ENCODE peak calls at places on chromosomes 13 and 19, in nine cellular contexts. R is breast epithelium, H is spleen, I is suprapubic skin, S is upper lobe of left lung, V is GM12892, F is vagina, B is stomach, X is HCT116. P is an unnamed sample.

GRCh38 chr13:42038661-42039456 is 9.6 kb upstream of the DGKH start:
- DNase-seq in H (no peak), R (no peak), B (no peak), I (no peak), F (no peak), V (no peak), S (no peak), X (no peak), P (no peak)

GRCh38 chr13:25977216-25977615 is 74.6 kb downstream of the SHISA2 start:
- DNase-seq in S (no peak), I (no peak), H (no peak), F (no peak), R (no peak), X (no peak), V (no peak), B (no peak), P (no peak)

GRCh38 chr13:97225533-97225932 is 3.4 kb downstream of the MBNL2 start:
- DNase-seq in R (no peak), I (no peak), V (no peak), X (no peak), B (no peak), H (no peak), S (no peak), F (no peak), P (no peak)

GRCh38 chr13:113040597-113041292 is 64.8 kb upstream of the F7 start:
- DNase-seq in B (no peak), X (no peak), I (no peak), V (no peak), F (no peak), S (peak), H (no peak), R (no peak), P (no peak)

GRCh38 chr19:55443045-55443823 is at the start of gene SHISA7:
- DNase-seq in I (no peak), V (no peak), B (no peak), S (no peak), F (no peak), X (no peak), H (no peak), R (no peak), P (no peak)

GRCh38 chr19:54142166-54142780 is 4.7 kb downstream of the CNOT3 start:
- DNase-seq in H (no peak), V (no peak), I (no peak), F (no peak), R (no peak), S (no peak), B (no peak), X (no peak), P (no peak)

GRCh38 chr13:67224148-67224846 is 5.8 kb downstream of the PCDH9 start:
- DNase-seq in R (peak), H (peak), X (peak), V (no peak), B (peak), F (no peak), S (no peak), I (peak), P (peak)

GRCh38 chr13:79314652-79315051 is 91.4 kb downstream of the RBM26 start:
- DNase-seq in X (no peak), R (no peak), B (no peak), I (no peak), H (no peak), V (no peak), S (no peak), F (no peak), P (no peak)

GRCh38 chr13:29573190-29573589 is 22.3 kb downstream of the SLC7A1 start:
- DNase-seq in R (peak), I (no peak), V (no peak), B (peak), X (no peak), H (no peak), F (no peak), S (no peak), P (peak)

GRCh38 chr13:101915755-101916107 is 463.3 kb downstream of the ITGBL1 start:
- DNase-seq in X (no peak), B (no peak), I (no peak), R (no peak), F (no peak), S (no peak), V (no peak), H (no peak), P (no peak)

GRCh38 chr19:38663957-38664502 is 16.6 kb downstream of the ACTN4 start:
- DNase-seq in S (peak), V (no peak), H (peak), B (no peak), X (no peak), R (peak), I (no peak), F (no peak), P (peak)
- TF ChIP-seq POLR2AphosphoS5 in S (peak), V (no peak), H (no peak), B (peak), X (no peak), R (no peak), I (no peak), F (peak), P (peak)

GRCh38 chr19:6772028-6772865 is at the start of gene VAV1:
- DNase-seq in B (peak), H (peak), V (peak), R (no peak), X (no peak), S (peak), I (peak), F (no peak), P (peak)
- TF ChIP-seq POLR2AphosphoS5 in B (peak), H (peak), V (peak), R (no peak), X (no peak), S (peak), I (no peak), F (no peak), P (peak)

GRCh38 chr19:46970815-46971214 is 48.8 kb upstream of the NPAS1 start:
- DNase-seq in H (no peak), F (no peak), I (no peak), S (no peak), V (no peak), X (peak), B (no peak), R (no peak), P (no peak)

GRCh38 chr19:46975918-46976782 is 43.5 kb upstream of the NPAS1 start:
- DNase-seq in R (peak), I (peak), H (peak), X (peak), V (no peak), S (peak), F (peak), B (peak), P (no peak)

GRCh38 chr19:46974181-46974580 is 45.5 kb upstream of the NPAS1 start:
- DNase-seq in R (no peak), H (no peak), V (no peak), X (no peak), B (no peak), I (no peak), S (no peak), F (no peak), P (no peak)

GRCh38 chr19:46975011-46975917 is 44.4 kb upstream of the NPAS1 start:
- DNase-seq in B (no peak), R (no peak), F (no peak), S (no peak), X (no peak), I (no peak), H (no peak), V (no peak), P (no peak)

GRCh38 chr19:46972301-46972700 is 47.3 kb upstream of the NPAS1 start:
- DNase-seq in I (no peak), H (no peak), B (no peak), R (no peak), F (no peak), V (no peak), S (no peak), X (no peak), P (no peak)
- TF ChIP-seq POLR2AphosphoS5 in I (no peak), H (peak), B (no peak), R (no peak), F (peak), V (no peak), S (peak), X (no peak), P (no peak)

DNA sequence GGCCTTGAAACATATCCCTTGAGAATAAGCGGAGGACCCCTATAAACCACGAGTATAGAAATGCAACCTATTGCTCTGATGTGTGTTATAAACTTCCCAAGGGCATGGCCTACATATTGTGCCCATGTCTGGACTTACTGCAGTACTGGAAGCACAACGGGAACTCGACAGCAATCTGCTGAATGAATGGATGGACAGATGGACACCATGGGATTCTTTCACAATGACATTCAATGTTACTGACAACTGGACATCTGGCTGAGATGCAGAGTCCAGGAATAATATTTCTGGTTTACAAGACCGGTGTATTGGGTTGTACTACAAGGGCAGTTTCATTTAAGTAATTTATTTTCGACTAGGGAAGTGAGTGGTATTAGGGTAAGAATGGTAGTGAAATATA is 123.7 kb downstream of the MIPEP start:
- DNase-seq in H (no peak), X (no peak), F (no peak), R (no peak), I (no peak), V (no peak), S (no peak), B (no peak), P (no peak)
- TF ChIP-seq POLR2AphosphoS5 in H (no peak), X (no peak), F (no peak), R (no peak), I (no peak), V (no peak), S (no peak), B (no peak), P (no peak)

GRCh38 chr19:6535558-6536137 is 4.8 kb downstream of the TNFSF9 start:
- DNase-seq in X (no peak), B (no peak), S (no peak), V (no peak), R (no peak), I (no peak), F (no peak), H (no peak), P (no peak)

GRCh38 chr19:6533746-6534418 is 3.1 kb downstream of the TNFSF9 start:
- DNase-seq in S (no peak), B (no peak), I (no peak), V (no peak), R (no peak), H (no peak), F (no peak), X (no peak), P (no peak)

GRCh38 chr19:6536138-6536671 is 5.4 kb downstream of the TNFSF9 start:
- DNase-seq in R (peak), I (peak), F (no peak), V (peak), B (peak), H (peak), S (no peak), X (peak), P (peak)

GRCh38 chr19:6533000-6533328 is 2.1 kb downstream of the TNFSF9 start:
- DNase-seq in B (no peak), I (no peak), V (no peak), R (no peak), F (no peak), H (no peak), X (no peak), S (no peak), P (no peak)

GRCh38 chr19:6534451-6535093 is 3.7 kb downstream of the TNFSF9 start:
- DNase-seq in F (no peak), S (peak), X (no peak), R (no peak), H (peak), V (no peak), B (no peak), I (no peak), P (no peak)
- TF ChIP-seq POLR2AphosphoS5 in F (no peak), S (no peak), X (no peak), R (no peak), H (no peak), V (no peak), B (no peak), I (no peak), P (no peak)

DNA sequence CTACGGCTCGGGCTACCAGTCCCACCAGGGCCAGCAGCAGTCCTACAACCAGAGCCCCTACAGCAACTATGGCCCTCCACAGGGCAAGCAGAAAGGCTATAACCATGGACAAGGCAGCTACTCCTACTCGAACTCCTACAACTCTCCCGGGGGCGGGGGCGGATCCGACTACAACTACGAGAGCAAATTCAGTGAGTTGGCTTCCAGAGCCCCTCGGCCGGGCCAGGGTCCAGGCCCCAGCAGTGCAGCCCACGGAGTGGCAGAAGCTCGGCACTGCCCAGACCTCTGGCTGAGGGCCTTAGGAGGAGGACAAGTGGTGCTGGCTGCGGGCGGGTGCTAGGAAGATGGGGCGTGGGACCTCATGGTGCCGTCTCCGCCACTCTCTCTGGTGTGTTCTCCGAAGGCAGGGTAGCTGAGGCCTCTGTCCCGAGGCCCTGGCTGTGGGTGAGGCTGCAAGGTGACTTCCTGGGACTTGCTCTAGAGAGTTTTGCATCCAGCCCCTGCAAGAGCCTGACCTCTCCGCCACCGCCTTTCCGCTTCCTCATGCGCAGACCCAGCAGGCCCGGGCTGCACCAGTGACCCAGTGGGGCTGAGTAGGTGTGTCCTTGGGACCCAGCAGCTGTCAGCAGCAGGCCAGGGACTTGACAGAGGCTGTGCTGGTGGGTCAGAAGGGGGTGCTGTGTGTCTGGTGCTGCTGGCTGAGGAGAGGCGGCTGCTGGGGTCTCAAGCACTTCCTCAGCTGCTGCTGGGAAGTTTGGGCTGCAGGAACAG is 13.5 kb upstream of the QTRT1 start:
- DNase-seq in B (no peak), S (peak), H (no peak), F (no peak), R (no peak), V (no peak), I (no peak), X (no peak), P (no peak)
- TF ChIP-seq POLR2AphosphoS5 in B (no peak), S (no peak), H (no peak), F (no peak), R (no peak), V (peak), I (no peak), X (no peak), P (peak)

P was measured in HL-60.